ENCODE peak calls at places on chromosomes 13 and 19, in ten cellular contexts. N is NCI-H1092; Z is smooth muscle cell of the brain vasculature; R is LoVo; P is stimulated activated CD4-positive, alpha-beta T cell treated with anti-CD3 and anti-CD28 coated beads, Interleukin-1b, Interleukin-23, amount 100 ng/mL, for 24 hours; B is COR-L47; U is pancreas; F is BE2C; I is nucleus accumbens; Q is islet precursor cell. C is an unnamed sample.

GRCh38 chr19:50957587-50957986 is 4.7 kb upstream of the KLK5 start:
- DNase-seq in N (no peak), Z (no peak), R (no peak), P (no peak), B (no peak), U (no peak), F (no peak), I (no peak), Q (no peak), C (no peak)

GRCh38 chr13:34145061-34145460 is 327.1 kb downstream of the RFC3 start:
- DNase-seq in N (no peak), Z (no peak), R (no peak), P (no peak), B (no peak), U (no peak), F (no peak), I (no peak), Q (no peak), C (no peak)

GRCh38 chr19:13260883-13261653 is 110.9 kb downstream of the IER2 start:
- DNase-seq in N (no peak), Z (peak), R (peak), P (no peak), B (no peak), U (no peak), F (no peak), I (no peak), Q (peak), C (no peak)

GRCh38 chr13:59086147-59086546 is 1077.6 kb downstream of the DIAPH3 start:
- DNase-seq in N (no peak), Z (no peak), R (peak), P (no peak), B (no peak), U (no peak), F (no peak), I (no peak), Q (no peak), C (no peak)

GRCh38 chr13:46160474-46161066 is 21.4 kb downstream of the LCP1 start:
- DNase-seq in N (peak), Z (peak), R (peak), P (no peak), B (peak), U (no peak), F (peak), I (no peak), Q (no peak), C (peak)

GRCh38 chr13:99265162-99265822 is 7.1 kb upstream of the GPR18 start:
- DNase-seq in N (no peak), Z (no peak), R (no peak), P (no peak), B (no peak), U (no peak), F (no peak), I (no peak), Q (no peak), C (no peak)

GRCh38 chr13:51784097-51784496 is 19.9 kb downstream of the DHRS12 start:
- DNase-seq in N (no peak), Z (no peak), R (no peak), P (no peak), B (no peak), U (no peak), F (no peak), I (no peak), Q (no peak), C (no peak)

GRCh38 chr19:10193666-10194499 is 870 bp downstream of the DNMT1 start:
- DNase-seq in N (no peak), Z (peak), R (peak), P (peak), B (peak), U (no peak), F (peak), I (no peak), Q (peak), C (no peak)